ENCODE peak calls at places on chromosomes 2 and 18, in four cellular contexts. V is activated T-cell treated with anti-CD3 and anti-CD28 coated beads, Interleukin-2, amount 50 U/mL, for 72 hours; R is stimulated activated naive B cell treated with anti-CD40 and anti-IgM and Interleukin-4, amounts not matched to agents 10 μg/mL and 1 μg/mL and 100 μg/mL, for 72 hours; N is stimulated activated CD4-positive, alpha-beta T cell treated with anti-CD3 and anti-CD28 coated beads, Interleukin-1b, Interleukin-23, amount 100 ng/mL, for 48 hours. G is an unnamed sample.

GRCh38 chr2:40352321-40353099 is 99.4 kb downstream of the SLC8A1 start:
- DNase-seq in V (no peak), R (no peak), N (no peak), G (no peak)

GRCh38 chr18:23743733-23744333 is 54.6 kb downstream of the LAMA3 start:
- DNase-seq in V (no peak), R (no peak), N (no peak), G (no peak)

GRCh38 chr18:79598046-79598884 is 81.3 kb upstream of the CTDP1 start:
- DNase-seq in V (no peak), R (no peak), N (no peak), G (no peak)

GRCh38 chr2:56680971-56681631 is 497.3 kb downstream of the CCDC85A start:
- DNase-seq in V (no peak), R (no peak), N (no peak), G (no peak)

GRCh38 chr2:168244318-168244717 is 3.1 kb downstream of the STK39 start:
- DNase-seq in V (peak), R (no peak), N (peak), G (no peak)

GRCh38 chr2:47026738-47027531 is 111.3 kb upstream of the MCFD2 start:
- DNase-seq in V (no peak), R (no peak), N (no peak), G (no peak)

GRCh38 chr2:196590286-196590685 is 49.2 kb upstream of the CCDC150 start:
- DNase-seq in V (no peak), R (no peak), N (no peak), G (no peak)

GRCh38 chr2:10159086-10159485 is 36.5 kb downstream of the RRM2 start:
- DNase-seq in V (no peak), R (no peak), N (no peak), G (no peak)

GRCh38 chr2:118737690-118738089 is 109.8 kb downstream of the EN1 start:
- DNase-seq in V (no peak), R (no peak), N (no peak), G (no peak)

GRCh38 chr18:63297678-63298392 is 21.7 kb downstream of the BCL2 start:
- DNase-seq in V (no peak), R (no peak), N (no peak), G (no peak)

GRCh38 chr2:175154670-175155082 is 13.3 kb downstream of the ATF2 start:
- DNase-seq in V (peak), R (no peak), N (no peak), G (no peak)

GRCh38 chr2:239399404-239399999 is 1.3 kb downstream of the HDAC4 start:
- DNase-seq in V (peak), R (no peak), N (no peak), G (no peak)

GRCh38 chr2:9122367-9122766 is 84.2 kb upstream of the ASAP2 start:
- DNase-seq in V (no peak), R (no peak), N (no peak), G (no peak)

GRCh38 chr2:174681099-174681982 is 82.9 kb downstream of the CHRNA1 start:
- DNase-seq in V (no peak), R (no peak), N (no peak), G (no peak)

GRCh38 chr2:100957971-100958653 is 44.0 kb upstream of the RPL31 start:
- DNase-seq in V (no peak), R (no peak), N (no peak), G (no peak)

G was measured in GM19239.